ENCODE peak calls at places on chromosome 1, in five cellular contexts. F is RWPE1; A is activated T-cell treated with anti-CD3 and anti-CD28 coated beads for 48 hours; S is central memory CD4-positive, alpha-beta T cell; P is AG08396. R is an unnamed sample.
A peak's percentile ranks its signal among the peaks of the same experiment; 100 is the strongest.

GRCh38 chr1:92994105-92994712 is 32.9 kb upstream of the DIPK1A start:
- DNase-seq in F (peak; percentile 60), P (peak; percentile 60), A (no peak), S (peak; percentile 78), R (peak; percentile 79)

GRCh38 chr1:30977105-30977504 is 68.5 kb upstream of the SDC3 start:
- DNase-seq in F (no peak), S (no peak), A (no peak), P (no peak), R (no peak)

GRCh38 chr1:77987942-77988341 is 9.1 kb upstream of the FUBP1 start:
- DNase-seq in A (no peak), P (no peak), S (no peak), F (no peak), R (no peak)

GRCh38 chr1:5297878-5298239 is 643.5 kb downstream of the AJAP1 start:
- DNase-seq in P (no peak), A (no peak), S (no peak), F (no peak), R (no peak)

GRCh38 chr1:204941415-204942338 is 71.0 kb downstream of the NFASC start:
- DNase-seq in S (no peak), F (peak; percentile 75), P (peak; percentile 79), A (peak; percentile 49), R (peak; percentile 8)

GRCh38 chr1:3072948-3073519 is 4.0 kb downstream of the PRDM16 start:
- DNase-seq in A (no peak), S (no peak), F (no peak), P (no peak), R (no peak)

GRCh38 chr1:171743014-171743870 is 1.4 kb upstream of the VAMP4 start:
- DNase-seq in P (peak; percentile 52), F (peak; percentile 41), A (no peak), S (peak; percentile 12), R (no peak)

GRCh38 chr1:205249651-205250050 is 21.9 kb downstream of the TMCC2 start:
- DNase-seq in F (no peak), A (no peak), S (no peak), P (no peak), R (no peak)

GRCh38 chr1:117821782-117822447 is 107.5 kb downstream of the GDAP2 start:
- DNase-seq in P (peak; percentile 46), F (peak; percentile 57), A (no peak), S (no peak), R (no peak)

GRCh38 chr1:204266504-204267034 is 52.8 kb upstream of the GOLT1A start:
- DNase-seq in S (no peak), A (no peak), P (no peak), F (no peak), R (no peak)

GRCh38 chr1:234927968-234928635 is 200.5 kb downstream of the TOMM20 start:
- DNase-seq in S (no peak), A (no peak), P (no peak), F (no peak), R (no peak)

GRCh38 chr1:25727026-25727818 is 72.8 kb upstream of the SELENON start:
- DNase-seq in A (no peak), P (no peak), F (no peak), S (no peak), R (no peak)

GRCh38 chr1:168991667-168992475 is 114.6 kb upstream of the ATP1B1 start:
- DNase-seq in F (peak; percentile 66), P (no peak), A (peak; percentile 8), S (no peak), R (no peak)

GRCh38 chr1:174995916-174996315 is 3.8 kb upstream of the CACYBP start:
- DNase-seq in F (no peak), A (no peak), S (no peak), P (no peak), R (no peak)

GRCh38 chr1:8133657-8134430 is 107.7 kb upstream of the ERRFI1 start:
- DNase-seq in S (no peak), A (no peak), P (peak; percentile 55), F (peak; percentile 85), R (no peak)

GRCh38 chr1:51344602-51345299 is 14.4 kb upstream of the TTC39A start:
- DNase-seq in A (no peak), F (peak; percentile 45), P (peak; percentile 48), S (no peak), R (no peak)

GRCh38 chr1:113153116-113153803 is 80.3 kb downstream of the LRIG2 start:
- DNase-seq in P (no peak), F (peak; percentile 52), A (no peak), S (no peak), R (no peak)

GRCh38 chr1:91611498-91611917 is 110.9 kb downstream of the CDC7 start:
- DNase-seq in A (no peak), F (peak; percentile 52), S (no peak), P (no peak), R (no peak)

GRCh38 chr1:143691400-143691891 is 280.3 kb downstream of the FAM72C start:
- DNase-seq in S (no peak), F (no peak), P (peak; percentile 20), A (no peak), R (no peak)

GRCh38 chr1:27656157-27656893 is 15.7 kb downstream of the IFI6 start:
- DNase-seq in A (no peak), S (no peak), P (peak; percentile 75), F (no peak), R (no peak)